ENCODE peak calls at places on chromosomes 3 and 15, in eight cellular contexts. One of them, this sample, is unnamed.

GRCh38 chr3:110900583-110900982 is 171.0 kb upstream of the NECTIN3 start:
- DNase-seq in AG09319: no peak
- DNase-seq in NCI-H1417: no peak
- DNase-seq in HEK293T: no peak
- DNase-seq in hepatic stellate cell: no peak
- DNase-seq in activated naive CD4-positive, alpha-beta T cell treated with anti-CD3 and anti-CD28 coated beads for 36 hours: no peak
- DNase-seq in posterior vena cava: no peak
- DNase-seq in hypothalamus: no peak
- DNase-seq in this sample: no peak

GRCh38 chr3:42098171-42098570 is 7.0 kb downstream of the TRAK1 start:
- DNase-seq in AG09319: no peak
- DNase-seq in NCI-H1417: no peak
- DNase-seq in HEK293T: no peak
- DNase-seq in hepatic stellate cell: no peak
- DNase-seq in activated naive CD4-positive, alpha-beta T cell treated with anti-CD3 and anti-CD28 coated beads for 36 hours: no peak
- DNase-seq in posterior vena cava: peak; percentile 23
- DNase-seq in hypothalamus: no peak
- DNase-seq in this sample: no peak

GRCh38 chr3:123026551-123027291 is 842 bp downstream of the SEMA5B start:
- DNase-seq in AG09319: no peak
- DNase-seq in NCI-H1417: no peak
- DNase-seq in HEK293T: no peak
- DNase-seq in hepatic stellate cell: peak; percentile 33
- DNase-seq in activated naive CD4-positive, alpha-beta T cell treated with anti-CD3 and anti-CD28 coated beads for 36 hours: peak; percentile 19
- DNase-seq in posterior vena cava: peak; percentile 84
- DNase-seq in hypothalamus: no peak
- DNase-seq in this sample: no peak

GRCh38 chr3:28986922-28987321 is 293.9 kb upstream of the RBMS3 start:
- DNase-seq in AG09319: no peak
- DNase-seq in NCI-H1417: no peak
- DNase-seq in HEK293T: no peak
- DNase-seq in hepatic stellate cell: no peak
- DNase-seq in activated naive CD4-positive, alpha-beta T cell treated with anti-CD3 and anti-CD28 coated beads for 36 hours: no peak
- DNase-seq in posterior vena cava: no peak
- DNase-seq in hypothalamus: no peak
- DNase-seq in this sample: no peak

GRCh38 chr3:30112904-30113484 is 493.4 kb upstream of the TGFBR2 start:
- DNase-seq in AG09319: no peak
- DNase-seq in NCI-H1417: peak; percentile 44
- DNase-seq in HEK293T: no peak
- DNase-seq in hepatic stellate cell: no peak
- DNase-seq in activated naive CD4-positive, alpha-beta T cell treated with anti-CD3 and anti-CD28 coated beads for 36 hours: no peak
- DNase-seq in posterior vena cava: no peak
- DNase-seq in hypothalamus: no peak
- DNase-seq in this sample: no peak

GRCh38 chr3:44208086-44208485 is 33.6 kb upstream of the TOPAZ1 start:
- DNase-seq in AG09319: no peak
- DNase-seq in NCI-H1417: no peak
- DNase-seq in HEK293T: no peak
- DNase-seq in hepatic stellate cell: no peak
- DNase-seq in activated naive CD4-positive, alpha-beta T cell treated with anti-CD3 and anti-CD28 coated beads for 36 hours: no peak
- DNase-seq in posterior vena cava: no peak
- DNase-seq in hypothalamus: no peak
- DNase-seq in this sample: no peak

GRCh38 chr3:134325106-134325705 is 49.0 kb downstream of the AMOTL2 start:
- DNase-seq in AG09319: no peak
- DNase-seq in NCI-H1417: no peak
- DNase-seq in HEK293T: no peak
- DNase-seq in hepatic stellate cell: no peak
- DNase-seq in activated naive CD4-positive, alpha-beta T cell treated with anti-CD3 and anti-CD28 coated beads for 36 hours: no peak
- DNase-seq in posterior vena cava: peak; percentile 16
- DNase-seq in hypothalamus: no peak
- DNase-seq in this sample: no peak

GRCh38 chr3:110933786-110934415 is 137.7 kb upstream of the NECTIN3 start:
- DNase-seq in AG09319: peak; percentile 34
- DNase-seq in NCI-H1417: no peak
- DNase-seq in HEK293T: no peak
- DNase-seq in hepatic stellate cell: no peak
- DNase-seq in activated naive CD4-positive, alpha-beta T cell treated with anti-CD3 and anti-CD28 coated beads for 36 hours: no peak
- DNase-seq in posterior vena cava: no peak
- DNase-seq in hypothalamus: no peak
- DNase-seq in this sample: no peak

GRCh38 chr3:22960326-22960984 is 242.7 kb upstream of the UBE2E2 start:
- DNase-seq in AG09319: no peak
- DNase-seq in NCI-H1417: peak; percentile 38
- DNase-seq in HEK293T: peak; percentile 50
- DNase-seq in hepatic stellate cell: peak; percentile 17
- DNase-seq in activated naive CD4-positive, alpha-beta T cell treated with anti-CD3 and anti-CD28 coated beads for 36 hours: peak; percentile 44
- DNase-seq in posterior vena cava: no peak
- DNase-seq in hypothalamus: no peak
- DNase-seq in this sample: peak; percentile 5

GRCh38 chr15:92451225-92451825 is 57.6 kb downstream of the ST8SIA2 start:
- DNase-seq in AG09319: no peak
- DNase-seq in NCI-H1417: no peak
- DNase-seq in HEK293T: no peak
- DNase-seq in hepatic stellate cell: no peak
- DNase-seq in activated naive CD4-positive, alpha-beta T cell treated with anti-CD3 and anti-CD28 coated beads for 36 hours: no peak
- DNase-seq in posterior vena cava: no peak
- DNase-seq in hypothalamus: no peak
- DNase-seq in this sample: no peak

GRCh38 chr15:31098491-31098917 is 3.0 kb downstream of the TRPM1 start:
- DNase-seq in AG09319: no peak
- DNase-seq in NCI-H1417: no peak
- DNase-seq in HEK293T: no peak
- DNase-seq in hepatic stellate cell: no peak
- DNase-seq in activated naive CD4-positive, alpha-beta T cell treated with anti-CD3 and anti-CD28 coated beads for 36 hours: no peak
- DNase-seq in posterior vena cava: no peak
- DNase-seq in hypothalamus: no peak
- DNase-seq in this sample: no peak

GRCh38 chr3:85567074-85567676 is 608.4 kb downstream of the CADM2 start:
- DNase-seq in AG09319: no peak
- DNase-seq in NCI-H1417: peak; percentile 53
- DNase-seq in HEK293T: peak; percentile 50
- DNase-seq in hepatic stellate cell: peak; percentile 12
- DNase-seq in activated naive CD4-positive, alpha-beta T cell treated with anti-CD3 and anti-CD28 coated beads for 36 hours: peak; percentile 51
- DNase-seq in posterior vena cava: no peak
- DNase-seq in hypothalamus: peak; percentile 17
- DNase-seq in this sample: peak; percentile 9

GRCh38 chr15:82951472-82952155 is 906 bp downstream of the HOMER2 start:
- DNase-seq in AG09319: no peak
- DNase-seq in NCI-H1417: no peak
- DNase-seq in HEK293T: peak; percentile 26
- DNase-seq in hepatic stellate cell: no peak
- DNase-seq in activated naive CD4-positive, alpha-beta T cell treated with anti-CD3 and anti-CD28 coated beads for 36 hours: no peak
- DNase-seq in posterior vena cava: no peak
- DNase-seq in hypothalamus: no peak
- DNase-seq in this sample: no peak

GRCh38 chr3:189270248-189270832 is 98.6 kb downstream of the TPRG1 start:
- DNase-seq in AG09319: peak; percentile 41
- DNase-seq in NCI-H1417: peak; percentile 58
- DNase-seq in HEK293T: peak; percentile 33
- DNase-seq in hepatic stellate cell: peak; percentile 19
- DNase-seq in activated naive CD4-positive, alpha-beta T cell treated with anti-CD3 and anti-CD28 coated beads for 36 hours: peak; percentile 59
- DNase-seq in posterior vena cava: no peak
- DNase-seq in hypothalamus: no peak
- DNase-seq in this sample: peak; percentile 38

GRCh38 chr3:139299261-139300132 is 44.3 kb upstream of the MRPS22 start:
- DNase-seq in AG09319: no peak
- DNase-seq in NCI-H1417: no peak
- DNase-seq in HEK293T: no peak
- DNase-seq in hepatic stellate cell: peak; percentile 78
- DNase-seq in activated naive CD4-positive, alpha-beta T cell treated with anti-CD3 and anti-CD28 coated beads for 36 hours: no peak
- DNase-seq in posterior vena cava: no peak
- DNase-seq in hypothalamus: no peak
- DNase-seq in this sample: peak; percentile 50

GRCh38 chr15:77387355-77388105 is 32.4 kb downstream of the PEAK1 start:
- DNase-seq in AG09319: no peak
- DNase-seq in NCI-H1417: no peak
- DNase-seq in HEK293T: no peak
- DNase-seq in hepatic stellate cell: no peak
- DNase-seq in activated naive CD4-positive, alpha-beta T cell treated with anti-CD3 and anti-CD28 coated beads for 36 hours: no peak
- DNase-seq in posterior vena cava: no peak
- DNase-seq in hypothalamus: no peak
- DNase-seq in this sample: no peak

GRCh38 chr3:11784962-11785361 is 61.7 kb downstream of the TAMM41 start:
- DNase-seq in AG09319: no peak
- DNase-seq in NCI-H1417: no peak
- DNase-seq in HEK293T: no peak
- DNase-seq in hepatic stellate cell: no peak
- DNase-seq in activated naive CD4-positive, alpha-beta T cell treated with anti-CD3 and anti-CD28 coated beads for 36 hours: peak; percentile 32
- DNase-seq in posterior vena cava: no peak
- DNase-seq in hypothalamus: no peak
- DNase-seq in this sample: no peak

GRCh38 chr3:154243353-154243752 is 80.9 kb downstream of the DHX36 start:
- DNase-seq in AG09319: no peak
- DNase-seq in NCI-H1417: no peak
- DNase-seq in HEK293T: no peak
- DNase-seq in hepatic stellate cell: peak; percentile 11
- DNase-seq in activated naive CD4-positive, alpha-beta T cell treated with anti-CD3 and anti-CD28 coated beads for 36 hours: no peak
- DNase-seq in posterior vena cava: no peak
- DNase-seq in hypothalamus: no peak
- DNase-seq in this sample: no peak

GRCh38 chr15:65336767-65337435 is 32.4 kb downstream of the RNU5B-1 start:
- DNase-seq in AG09319: no peak
- DNase-seq in NCI-H1417: peak; percentile 62
- DNase-seq in HEK293T: no peak
- DNase-seq in hepatic stellate cell: no peak
- DNase-seq in activated naive CD4-positive, alpha-beta T cell treated with anti-CD3 and anti-CD28 coated beads for 36 hours: no peak
- DNase-seq in posterior vena cava: peak; percentile 38
- DNase-seq in hypothalamus: no peak
- DNase-seq in this sample: no peak

GRCh38 chr15:68252925-68253534 is 23.5 kb upstream of the CLN6 start:
- DNase-seq in AG09319: no peak
- DNase-seq in NCI-H1417: peak; percentile 75
- DNase-seq in HEK293T: peak; percentile 62
- DNase-seq in hepatic stellate cell: peak; percentile 68
- DNase-seq in activated naive CD4-positive, alpha-beta T cell treated with anti-CD3 and anti-CD28 coated beads for 36 hours: peak; percentile 62
- DNase-seq in posterior vena cava: no peak
- DNase-seq in hypothalamus: no peak
- DNase-seq in this sample: peak; percentile 32

GRCh38 chr15:48717458-48717857 is 71.9 kb upstream of the FBN1 start:
- DNase-seq in AG09319: no peak
- DNase-seq in NCI-H1417: no peak
- DNase-seq in HEK293T: no peak
- DNase-seq in hepatic stellate cell: no peak
- DNase-seq in activated naive CD4-positive, alpha-beta T cell treated with anti-CD3 and anti-CD28 coated beads for 36 hours: no peak
- DNase-seq in posterior vena cava: no peak
- DNase-seq in hypothalamus: no peak
- DNase-seq in this sample: no peak

GRCh38 chr3:197372076-197372661 is 73.8 kb upstream of the DLG1 start:
- DNase-seq in AG09319: peak; percentile 57
- DNase-seq in NCI-H1417: no peak
- DNase-seq in HEK293T: peak; percentile 1
- DNase-seq in hepatic stellate cell: peak; percentile 72
- DNase-seq in activated naive CD4-positive, alpha-beta T cell treated with anti-CD3 and anti-CD28 coated beads for 36 hours: no peak
- DNase-seq in posterior vena cava: peak; percentile 14
- DNase-seq in hypothalamus: no peak
- DNase-seq in this sample: peak; percentile 61

GRCh38 chr15:33026614-33027013 is 167.9 kb downstream of the FMN1 start:
- DNase-seq in AG09319: no peak
- DNase-seq in NCI-H1417: peak; percentile 32
- DNase-seq in HEK293T: no peak
- DNase-seq in hepatic stellate cell: no peak
- DNase-seq in activated naive CD4-positive, alpha-beta T cell treated with anti-CD3 and anti-CD28 coated beads for 36 hours: no peak
- DNase-seq in posterior vena cava: no peak
- DNase-seq in hypothalamus: no peak
- DNase-seq in this sample: no peak

GRCh38 chr3:116432795-116433194 is 12.5 kb downstream of the LSAMP start:
- DNase-seq in AG09319: no peak
- DNase-seq in NCI-H1417: no peak
- DNase-seq in HEK293T: no peak
- DNase-seq in hepatic stellate cell: no peak
- DNase-seq in activated naive CD4-positive, alpha-beta T cell treated with anti-CD3 and anti-CD28 coated beads for 36 hours: no peak
- DNase-seq in posterior vena cava: no peak
- DNase-seq in hypothalamus: no peak
- DNase-seq in this sample: no peak

GRCh38 chr15:63172376-63173115 is 15.3 kb upstream of the RPS27L start:
- DNase-seq in AG09319: no peak
- DNase-seq in NCI-H1417: no peak
- DNase-seq in HEK293T: no peak
- DNase-seq in hepatic stellate cell: no peak
- DNase-seq in activated naive CD4-positive, alpha-beta T cell treated with anti-CD3 and anti-CD28 coated beads for 36 hours: no peak
- DNase-seq in posterior vena cava: no peak
- DNase-seq in hypothalamus: no peak
- DNase-seq in this sample: no peak

GRCh38 chr15:31328425-31328998 is 1.9 kb downstream of the KLF13 start:
- DNase-seq in AG09319: no peak
- DNase-seq in NCI-H1417: no peak
- DNase-seq in HEK293T: peak; percentile 17
- DNase-seq in hepatic stellate cell: peak; percentile 70
- DNase-seq in activated naive CD4-positive, alpha-beta T cell treated with anti-CD3 and anti-CD28 coated beads for 36 hours: peak; percentile 88
- DNase-seq in posterior vena cava: no peak
- DNase-seq in hypothalamus: no peak
- DNase-seq in this sample: peak; percentile 68

GRCh38 chr15:89383635-89384604 is 49.3 kb upstream of the POLG start:
- DNase-seq in AG09319: no peak
- DNase-seq in NCI-H1417: peak; percentile 98
- DNase-seq in HEK293T: peak; percentile 79
- DNase-seq in hepatic stellate cell: no peak
- DNase-seq in activated naive CD4-positive, alpha-beta T cell treated with anti-CD3 and anti-CD28 coated beads for 36 hours: no peak
- DNase-seq in posterior vena cava: no peak
- DNase-seq in hypothalamus: peak; percentile 39
- DNase-seq in this sample: no peak

GRCh38 chr15:47885921-47886320 is 168.6 kb downstream of the SEMA6D start:
- DNase-seq in AG09319: no peak
- DNase-seq in NCI-H1417: peak; percentile 7
- DNase-seq in HEK293T: no peak
- DNase-seq in hepatic stellate cell: no peak
- DNase-seq in activated naive CD4-positive, alpha-beta T cell treated with anti-CD3 and anti-CD28 coated beads for 36 hours: no peak
- DNase-seq in posterior vena cava: no peak
- DNase-seq in hypothalamus: no peak
- DNase-seq in this sample: no peak

GRCh38 chr15:78316211-78317077 is 17.0 kb upstream of the SKIC8 start:
- DNase-seq in AG09319: no peak
- DNase-seq in NCI-H1417: no peak
- DNase-seq in HEK293T: no peak
- DNase-seq in hepatic stellate cell: no peak
- DNase-seq in activated naive CD4-positive, alpha-beta T cell treated with anti-CD3 and anti-CD28 coated beads for 36 hours: no peak
- DNase-seq in posterior vena cava: peak; percentile 68
- DNase-seq in hypothalamus: peak; percentile 70
- DNase-seq in this sample: no peak

GRCh38 chr3:121462565-121462964 is 83.2 kb downstream of the POLQ start:
- DNase-seq in AG09319: no peak
- DNase-seq in NCI-H1417: no peak
- DNase-seq in HEK293T: no peak
- DNase-seq in hepatic stellate cell: no peak
- DNase-seq in activated naive CD4-positive, alpha-beta T cell treated with anti-CD3 and anti-CD28 coated beads for 36 hours: no peak
- DNase-seq in posterior vena cava: no peak
- DNase-seq in hypothalamus: no peak
- DNase-seq in this sample: no peak

GRCh38 chr3:150925751-150926201 is 20.5 kb upstream of the MINDY4B start:
- DNase-seq in AG09319: no peak
- DNase-seq in NCI-H1417: peak; percentile 33
- DNase-seq in HEK293T: peak; percentile 73
- DNase-seq in hepatic stellate cell: no peak
- DNase-seq in activated naive CD4-positive, alpha-beta T cell treated with anti-CD3 and anti-CD28 coated beads for 36 hours: peak; percentile 72
- DNase-seq in posterior vena cava: no peak
- DNase-seq in hypothalamus: no peak
- DNase-seq in this sample: peak; percentile 25

This sample was measured in H54.